ENCODE peak calls at places on chromosome X, in nine cellular contexts. One of them, this sample, is unnamed.
A peak's percentile ranks its signal among the peaks of the same experiment; 100 is the strongest.

GRCh38 chrX:41558531-41558930 is 111.4 kb downstream of the NYX start:
- DNase-seq in NCI-H1930: no peak
- DNase-seq in brain microvascular endothelial cell: no peak
- DNase-seq in stimulated activated CD4-positive, alpha-beta T cell treated with anti-CD3 and anti-CD28 coated beads, Interleukin-15, amount 100 ng/mL, for 1 hour: no peak
- DNase-seq in activated naive CD4-positive, alpha-beta T cell treated with anti-CD3 and anti-CD28 coated beads, Interleukin-2, amount 50 U/mL, for 72 hours: no peak
- DNase-seq in H4: no peak
- DNase-seq in activated CD4-positive, alpha-beta memory T cell treated with anti-CD3 and anti-CD28 coated beads for 36 hours: no peak
- DNase-seq in kidney tubule cell: peak; percentile 21
- DNase-seq in stimulated activated CD8-positive, alpha-beta memory T cell treated with anti-CD3 and anti-CD28 coated beads, Interleukin-12 subunit alpha, Interleukin-12 subunit beta, amount 100 ng/mL, for 4 hours: no peak
- DNase-seq in this sample: peak; percentile 12

GRCh38 chrX:48713847-48714246 is 17.3 kb downstream of the SUV39H1 start:
- DNase-seq in NCI-H1930: no peak
- DNase-seq in brain microvascular endothelial cell: no peak
- DNase-seq in stimulated activated CD4-positive, alpha-beta T cell treated with anti-CD3 and anti-CD28 coated beads, Interleukin-15, amount 100 ng/mL, for 1 hour: no peak
- DNase-seq in activated naive CD4-positive, alpha-beta T cell treated with anti-CD3 and anti-CD28 coated beads, Interleukin-2, amount 50 U/mL, for 72 hours: no peak
- DNase-seq in H4: no peak
- DNase-seq in activated CD4-positive, alpha-beta memory T cell treated with anti-CD3 and anti-CD28 coated beads for 36 hours: no peak
- DNase-seq in kidney tubule cell: no peak
- DNase-seq in stimulated activated CD8-positive, alpha-beta memory T cell treated with anti-CD3 and anti-CD28 coated beads, Interleukin-12 subunit alpha, Interleukin-12 subunit beta, amount 100 ng/mL, for 4 hours: no peak
- DNase-seq in this sample: no peak

GRCh38 chrX:49209434-49210251 is 9.7 kb upstream of the SYP start:
- DNase-seq in NCI-H1930: no peak
- DNase-seq in brain microvascular endothelial cell: no peak
- DNase-seq in stimulated activated CD4-positive, alpha-beta T cell treated with anti-CD3 and anti-CD28 coated beads, Interleukin-15, amount 100 ng/mL, for 1 hour: no peak
- DNase-seq in activated naive CD4-positive, alpha-beta T cell treated with anti-CD3 and anti-CD28 coated beads, Interleukin-2, amount 50 U/mL, for 72 hours: no peak
- DNase-seq in H4: no peak
- DNase-seq in activated CD4-positive, alpha-beta memory T cell treated with anti-CD3 and anti-CD28 coated beads for 36 hours: no peak
- DNase-seq in kidney tubule cell: no peak
- DNase-seq in stimulated activated CD8-positive, alpha-beta memory T cell treated with anti-CD3 and anti-CD28 coated beads, Interleukin-12 subunit alpha, Interleukin-12 subunit beta, amount 100 ng/mL, for 4 hours: no peak
- DNase-seq in this sample: no peak

GRCh38 chrX:46759645-46759974 is 692 bp upstream of the SLC9A7 start:
- DNase-seq in NCI-H1930: no peak
- DNase-seq in brain microvascular endothelial cell: peak; percentile 31
- DNase-seq in stimulated activated CD4-positive, alpha-beta T cell treated with anti-CD3 and anti-CD28 coated beads, Interleukin-15, amount 100 ng/mL, for 1 hour: no peak
- DNase-seq in activated naive CD4-positive, alpha-beta T cell treated with anti-CD3 and anti-CD28 coated beads, Interleukin-2, amount 50 U/mL, for 72 hours: no peak
- DNase-seq in H4: no peak
- DNase-seq in activated CD4-positive, alpha-beta memory T cell treated with anti-CD3 and anti-CD28 coated beads for 36 hours: no peak
- DNase-seq in kidney tubule cell: no peak
- DNase-seq in stimulated activated CD8-positive, alpha-beta memory T cell treated with anti-CD3 and anti-CD28 coated beads, Interleukin-12 subunit alpha, Interleukin-12 subunit beta, amount 100 ng/mL, for 4 hours: no peak
- DNase-seq in this sample: peak; percentile 54

GRCh38 chrX:55839480-55839879 is 121.9 kb downstream of the RRAGB start:
- DNase-seq in NCI-H1930: no peak
- DNase-seq in brain microvascular endothelial cell: no peak
- DNase-seq in stimulated activated CD4-positive, alpha-beta T cell treated with anti-CD3 and anti-CD28 coated beads, Interleukin-15, amount 100 ng/mL, for 1 hour: no peak
- DNase-seq in activated naive CD4-positive, alpha-beta T cell treated with anti-CD3 and anti-CD28 coated beads, Interleukin-2, amount 50 U/mL, for 72 hours: no peak
- DNase-seq in H4: no peak
- DNase-seq in activated CD4-positive, alpha-beta memory T cell treated with anti-CD3 and anti-CD28 coated beads for 36 hours: peak; percentile 12
- DNase-seq in kidney tubule cell: no peak
- DNase-seq in stimulated activated CD8-positive, alpha-beta memory T cell treated with anti-CD3 and anti-CD28 coated beads, Interleukin-12 subunit alpha, Interleukin-12 subunit beta, amount 100 ng/mL, for 4 hours: no peak
- DNase-seq in this sample: no peak

GRCh38 chrX:14718403-14718802 is 154.5 kb downstream of the FANCB start:
- DNase-seq in NCI-H1930: no peak
- DNase-seq in brain microvascular endothelial cell: peak; percentile 7
- DNase-seq in stimulated activated CD4-positive, alpha-beta T cell treated with anti-CD3 and anti-CD28 coated beads, Interleukin-15, amount 100 ng/mL, for 1 hour: no peak
- DNase-seq in activated naive CD4-positive, alpha-beta T cell treated with anti-CD3 and anti-CD28 coated beads, Interleukin-2, amount 50 U/mL, for 72 hours: no peak
- DNase-seq in H4: no peak
- DNase-seq in activated CD4-positive, alpha-beta memory T cell treated with anti-CD3 and anti-CD28 coated beads for 36 hours: no peak
- DNase-seq in kidney tubule cell: peak; percentile 11
- DNase-seq in stimulated activated CD8-positive, alpha-beta memory T cell treated with anti-CD3 and anti-CD28 coated beads, Interleukin-12 subunit alpha, Interleukin-12 subunit beta, amount 100 ng/mL, for 4 hours: no peak
- DNase-seq in this sample: peak; percentile 2

GRCh38 chrX:12978205-12979010 is 3.5 kb downstream of the TMSB4X start:
- DNase-seq in NCI-H1930: peak; percentile 30
- DNase-seq in brain microvascular endothelial cell: peak; percentile 81
- DNase-seq in stimulated activated CD4-positive, alpha-beta T cell treated with anti-CD3 and anti-CD28 coated beads, Interleukin-15, amount 100 ng/mL, for 1 hour: no peak
- DNase-seq in activated naive CD4-positive, alpha-beta T cell treated with anti-CD3 and anti-CD28 coated beads, Interleukin-2, amount 50 U/mL, for 72 hours: peak; percentile 64
- DNase-seq in H4: peak; percentile 71
- DNase-seq in activated CD4-positive, alpha-beta memory T cell treated with anti-CD3 and anti-CD28 coated beads for 36 hours: peak; percentile 78
- DNase-seq in kidney tubule cell: peak; percentile 75
- DNase-seq in stimulated activated CD8-positive, alpha-beta memory T cell treated with anti-CD3 and anti-CD28 coated beads, Interleukin-12 subunit alpha, Interleukin-12 subunit beta, amount 100 ng/mL, for 4 hours: no peak
- DNase-seq in this sample: peak; percentile 73

GRCh38 chrX:71616672-71617529 is 1.4 kb downstream of the CXCR3 start:
- DNase-seq in NCI-H1930: no peak
- DNase-seq in brain microvascular endothelial cell: no peak
- DNase-seq in stimulated activated CD4-positive, alpha-beta T cell treated with anti-CD3 and anti-CD28 coated beads, Interleukin-15, amount 100 ng/mL, for 1 hour: no peak
- DNase-seq in activated naive CD4-positive, alpha-beta T cell treated with anti-CD3 and anti-CD28 coated beads, Interleukin-2, amount 50 U/mL, for 72 hours: peak; percentile 55
- DNase-seq in H4: no peak
- DNase-seq in activated CD4-positive, alpha-beta memory T cell treated with anti-CD3 and anti-CD28 coated beads for 36 hours: peak; percentile 68
- DNase-seq in kidney tubule cell: no peak
- DNase-seq in stimulated activated CD8-positive, alpha-beta memory T cell treated with anti-CD3 and anti-CD28 coated beads, Interleukin-12 subunit alpha, Interleukin-12 subunit beta, amount 100 ng/mL, for 4 hours: no peak
- DNase-seq in this sample: no peak

GRCh38 chrX:74585766-74586165 is 28.7 kb downstream of the RLIM start:
- DNase-seq in NCI-H1930: no peak
- DNase-seq in brain microvascular endothelial cell: no peak
- DNase-seq in stimulated activated CD4-positive, alpha-beta T cell treated with anti-CD3 and anti-CD28 coated beads, Interleukin-15, amount 100 ng/mL, for 1 hour: no peak
- DNase-seq in activated naive CD4-positive, alpha-beta T cell treated with anti-CD3 and anti-CD28 coated beads, Interleukin-2, amount 50 U/mL, for 72 hours: no peak
- DNase-seq in H4: no peak
- DNase-seq in activated CD4-positive, alpha-beta memory T cell treated with anti-CD3 and anti-CD28 coated beads for 36 hours: no peak
- DNase-seq in kidney tubule cell: no peak
- DNase-seq in stimulated activated CD8-positive, alpha-beta memory T cell treated with anti-CD3 and anti-CD28 coated beads, Interleukin-12 subunit alpha, Interleukin-12 subunit beta, amount 100 ng/mL, for 4 hours: no peak
- DNase-seq in this sample: no peak

GRCh38 chrX:27598312-27598711 is 8.2 kb downstream of the DCAF8L2 start:
- DNase-seq in NCI-H1930: no peak
- DNase-seq in brain microvascular endothelial cell: peak; percentile 54
- DNase-seq in stimulated activated CD4-positive, alpha-beta T cell treated with anti-CD3 and anti-CD28 coated beads, Interleukin-15, amount 100 ng/mL, for 1 hour: no peak
- DNase-seq in activated naive CD4-positive, alpha-beta T cell treated with anti-CD3 and anti-CD28 coated beads, Interleukin-2, amount 50 U/mL, for 72 hours: no peak
- DNase-seq in H4: no peak
- DNase-seq in activated CD4-positive, alpha-beta memory T cell treated with anti-CD3 and anti-CD28 coated beads for 36 hours: no peak
- DNase-seq in kidney tubule cell: no peak
- DNase-seq in stimulated activated CD8-positive, alpha-beta memory T cell treated with anti-CD3 and anti-CD28 coated beads, Interleukin-12 subunit alpha, Interleukin-12 subunit beta, amount 100 ng/mL, for 4 hours: no peak
- DNase-seq in this sample: no peak

GRCh38 chrX:152020895-152021294 is 46.4 kb upstream of the GABRE start:
- DNase-seq in NCI-H1930: no peak
- DNase-seq in brain microvascular endothelial cell: no peak
- DNase-seq in stimulated activated CD4-positive, alpha-beta T cell treated with anti-CD3 and anti-CD28 coated beads, Interleukin-15, amount 100 ng/mL, for 1 hour: no peak
- DNase-seq in activated naive CD4-positive, alpha-beta T cell treated with anti-CD3 and anti-CD28 coated beads, Interleukin-2, amount 50 U/mL, for 72 hours: no peak
- DNase-seq in H4: no peak
- DNase-seq in activated CD4-positive, alpha-beta memory T cell treated with anti-CD3 and anti-CD28 coated beads for 36 hours: no peak
- DNase-seq in kidney tubule cell: no peak
- DNase-seq in stimulated activated CD8-positive, alpha-beta memory T cell treated with anti-CD3 and anti-CD28 coated beads, Interleukin-12 subunit alpha, Interleukin-12 subunit beta, amount 100 ng/mL, for 4 hours: no peak
- DNase-seq in this sample: no peak

GRCh38 chrX:154409222-154409871 is at the start of gene DNASE1L1:
- DNase-seq in NCI-H1930: no peak
- DNase-seq in brain microvascular endothelial cell: peak; percentile 80
- DNase-seq in stimulated activated CD4-positive, alpha-beta T cell treated with anti-CD3 and anti-CD28 coated beads, Interleukin-15, amount 100 ng/mL, for 1 hour: no peak
- DNase-seq in activated naive CD4-positive, alpha-beta T cell treated with anti-CD3 and anti-CD28 coated beads, Interleukin-2, amount 50 U/mL, for 72 hours: no peak
- DNase-seq in H4: peak; percentile 84
- DNase-seq in activated CD4-positive, alpha-beta memory T cell treated with anti-CD3 and anti-CD28 coated beads for 36 hours: peak; percentile 36
- DNase-seq in kidney tubule cell: peak; percentile 75
- DNase-seq in stimulated activated CD8-positive, alpha-beta memory T cell treated with anti-CD3 and anti-CD28 coated beads, Interleukin-12 subunit alpha, Interleukin-12 subunit beta, amount 100 ng/mL, for 4 hours: no peak
- DNase-seq in this sample: peak; percentile 89

GRCh38 chrX:153164733-153165132 is 14.4 kb upstream of the MAGEA1 start:
- DNase-seq in NCI-H1930: no peak
- DNase-seq in brain microvascular endothelial cell: no peak
- DNase-seq in stimulated activated CD4-positive, alpha-beta T cell treated with anti-CD3 and anti-CD28 coated beads, Interleukin-15, amount 100 ng/mL, for 1 hour: no peak
- DNase-seq in activated naive CD4-positive, alpha-beta T cell treated with anti-CD3 and anti-CD28 coated beads, Interleukin-2, amount 50 U/mL, for 72 hours: no peak
- DNase-seq in H4: no peak
- DNase-seq in activated CD4-positive, alpha-beta memory T cell treated with anti-CD3 and anti-CD28 coated beads for 36 hours: no peak
- DNase-seq in kidney tubule cell: no peak
- DNase-seq in stimulated activated CD8-positive, alpha-beta memory T cell treated with anti-CD3 and anti-CD28 coated beads, Interleukin-12 subunit alpha, Interleukin-12 subunit beta, amount 100 ng/mL, for 4 hours: no peak
- DNase-seq in this sample: no peak

GRCh38 chrX:63330681-63331080 is 20.5 kb downstream of the SPIN4 start:
- DNase-seq in NCI-H1930: no peak
- DNase-seq in brain microvascular endothelial cell: no peak
- DNase-seq in stimulated activated CD4-positive, alpha-beta T cell treated with anti-CD3 and anti-CD28 coated beads, Interleukin-15, amount 100 ng/mL, for 1 hour: no peak
- DNase-seq in activated naive CD4-positive, alpha-beta T cell treated with anti-CD3 and anti-CD28 coated beads, Interleukin-2, amount 50 U/mL, for 72 hours: no peak
- DNase-seq in H4: peak; percentile 2
- DNase-seq in activated CD4-positive, alpha-beta memory T cell treated with anti-CD3 and anti-CD28 coated beads for 36 hours: peak; percentile 24
- DNase-seq in kidney tubule cell: peak; percentile 34
- DNase-seq in stimulated activated CD8-positive, alpha-beta memory T cell treated with anti-CD3 and anti-CD28 coated beads, Interleukin-12 subunit alpha, Interleukin-12 subunit beta, amount 100 ng/mL, for 4 hours: no peak
- DNase-seq in this sample: peak; percentile 19

GRCh38 chrX:107713205-107714195 is 62.1 kb downstream of the TSC22D3 start:
- DNase-seq in NCI-H1930: no peak
- DNase-seq in brain microvascular endothelial cell: no peak
- DNase-seq in stimulated activated CD4-positive, alpha-beta T cell treated with anti-CD3 and anti-CD28 coated beads, Interleukin-15, amount 100 ng/mL, for 1 hour: no peak
- DNase-seq in activated naive CD4-positive, alpha-beta T cell treated with anti-CD3 and anti-CD28 coated beads, Interleukin-2, amount 50 U/mL, for 72 hours: no peak
- DNase-seq in H4: no peak
- DNase-seq in activated CD4-positive, alpha-beta memory T cell treated with anti-CD3 and anti-CD28 coated beads for 36 hours: no peak
- DNase-seq in kidney tubule cell: peak; percentile 21
- DNase-seq in stimulated activated CD8-positive, alpha-beta memory T cell treated with anti-CD3 and anti-CD28 coated beads, Interleukin-12 subunit alpha, Interleukin-12 subunit beta, amount 100 ng/mL, for 4 hours: no peak
- DNase-seq in this sample: peak; percentile 43

GRCh38 chrX:13664026-13664425 is 11.1 kb downstream of the TCEANC start:
- DNase-seq in NCI-H1930: no peak
- DNase-seq in brain microvascular endothelial cell: no peak
- DNase-seq in stimulated activated CD4-positive, alpha-beta T cell treated with anti-CD3 and anti-CD28 coated beads, Interleukin-15, amount 100 ng/mL, for 1 hour: no peak
- DNase-seq in activated naive CD4-positive, alpha-beta T cell treated with anti-CD3 and anti-CD28 coated beads, Interleukin-2, amount 50 U/mL, for 72 hours: no peak
- DNase-seq in H4: no peak
- DNase-seq in activated CD4-positive, alpha-beta memory T cell treated with anti-CD3 and anti-CD28 coated beads for 36 hours: no peak
- DNase-seq in kidney tubule cell: peak; percentile 52
- DNase-seq in stimulated activated CD8-positive, alpha-beta memory T cell treated with anti-CD3 and anti-CD28 coated beads, Interleukin-12 subunit alpha, Interleukin-12 subunit beta, amount 100 ng/mL, for 4 hours: no peak
- DNase-seq in this sample: no peak

GRCh38 chrX:18582910-18583493 is 88.9 kb downstream of the RS1 start:
- DNase-seq in NCI-H1930: no peak
- DNase-seq in brain microvascular endothelial cell: no peak
- DNase-seq in stimulated activated CD4-positive, alpha-beta T cell treated with anti-CD3 and anti-CD28 coated beads, Interleukin-15, amount 100 ng/mL, for 1 hour: no peak
- DNase-seq in activated naive CD4-positive, alpha-beta T cell treated with anti-CD3 and anti-CD28 coated beads, Interleukin-2, amount 50 U/mL, for 72 hours: no peak
- DNase-seq in H4: no peak
- DNase-seq in activated CD4-positive, alpha-beta memory T cell treated with anti-CD3 and anti-CD28 coated beads for 36 hours: no peak
- DNase-seq in kidney tubule cell: no peak
- DNase-seq in stimulated activated CD8-positive, alpha-beta memory T cell treated with anti-CD3 and anti-CD28 coated beads, Interleukin-12 subunit alpha, Interleukin-12 subunit beta, amount 100 ng/mL, for 4 hours: no peak
- DNase-seq in this sample: no peak

GRCh38 chrX:122203399-122203798 is 980.7 kb upstream of the GRIA3 start:
- DNase-seq in NCI-H1930: no peak
- DNase-seq in brain microvascular endothelial cell: no peak
- DNase-seq in stimulated activated CD4-positive, alpha-beta T cell treated with anti-CD3 and anti-CD28 coated beads, Interleukin-15, amount 100 ng/mL, for 1 hour: no peak
- DNase-seq in activated naive CD4-positive, alpha-beta T cell treated with anti-CD3 and anti-CD28 coated beads, Interleukin-2, amount 50 U/mL, for 72 hours: no peak
- DNase-seq in H4: no peak
- DNase-seq in activated CD4-positive, alpha-beta memory T cell treated with anti-CD3 and anti-CD28 coated beads for 36 hours: no peak
- DNase-seq in kidney tubule cell: no peak
- DNase-seq in stimulated activated CD8-positive, alpha-beta memory T cell treated with anti-CD3 and anti-CD28 coated beads, Interleukin-12 subunit alpha, Interleukin-12 subunit beta, amount 100 ng/mL, for 4 hours: no peak
- DNase-seq in this sample: no peak

GRCh38 chrX:44462851-44463250 is 79.8 kb downstream of the FUNDC1 start:
- DNase-seq in NCI-H1930: no peak
- DNase-seq in brain microvascular endothelial cell: peak; percentile 4
- DNase-seq in stimulated activated CD4-positive, alpha-beta T cell treated with anti-CD3 and anti-CD28 coated beads, Interleukin-15, amount 100 ng/mL, for 1 hour: no peak
- DNase-seq in activated naive CD4-positive, alpha-beta T cell treated with anti-CD3 and anti-CD28 coated beads, Interleukin-2, amount 50 U/mL, for 72 hours: no peak
- DNase-seq in H4: no peak
- DNase-seq in activated CD4-positive, alpha-beta memory T cell treated with anti-CD3 and anti-CD28 coated beads for 36 hours: no peak
- DNase-seq in kidney tubule cell: peak; percentile 36
- DNase-seq in stimulated activated CD8-positive, alpha-beta memory T cell treated with anti-CD3 and anti-CD28 coated beads, Interleukin-12 subunit alpha, Interleukin-12 subunit beta, amount 100 ng/mL, for 4 hours: no peak
- DNase-seq in this sample: peak; percentile 56